ENCODE peak calls at places on chromosomes 5 and 9, in five cellular contexts. I is upper lobe of right lung; R is kidney epithelial cell; U is naive thymus-derived CD8-positive, alpha-beta T cell; W is activated B cell treated with CpG ODN at 0.5 μM for 24 hours. J is an unnamed sample.

GRCh38 chr5:146770546-146770945 is 108.0 kb downstream of the PPP2R2B start:
- DNase-seq in W (no peak), I (no peak), U (no peak), R (no peak), J (no peak)

GRCh38 chr9:124602204-124602603 is 95.0 kb upstream of the NR5A1 start:
- DNase-seq in R (no peak), W (no peak), U (no peak), I (no peak), J (no peak)

GRCh38 chr5:122119205-122119604 is 10.1 kb upstream of the ZNF474 start:
- DNase-seq in I (no peak), R (no peak), U (no peak), W (no peak), J (no peak)

GRCh38 chr9:136629879-136630661 is 32.6 kb upstream of the EGFL7 start:
- DNase-seq in R (no peak), W (peak; percentile 54), U (peak; percentile 42), I (peak; percentile 86), J (peak; percentile 93)

GRCh38 chr9:136437430-136437829 is 2.2 kb downstream of the INPP5E start:
- DNase-seq in W (no peak), I (no peak), U (no peak), R (no peak), J (no peak)

GRCh38 chr5:120151181-120151580 is 312.9 kb upstream of the PRR16 start:
- DNase-seq in W (no peak), I (no peak), U (no peak), R (no peak), J (no peak)

GRCh38 chr5:168747987-168748777 is 169.0 kb upstream of the PANK3 start:
- DNase-seq in I (no peak), R (no peak), U (no peak), W (no peak), J (peak; percentile 72)

GRCh38 chr5:128199104-128199503 is 115.5 kb downstream of the SLC12A2 start:
- DNase-seq in U (no peak), R (peak; percentile 87), I (no peak), W (no peak), J (no peak)

GRCh38 chr9:19386469-19387044 is 6.5 kb upstream of the RPS6 start:
- DNase-seq in U (no peak), W (no peak), R (no peak), I (no peak), J (no peak)